ENCODE peak calls at places on chromosomes 13 and 19, in six cellular contexts. Q, C, O, L, M and K are unnamed samples.

GRCh38 chr13:80145291-80145690 is 195.6 kb downstream of the SPRY2 start:
- DNase-seq in Q (no peak), C (no peak), O (no peak), L (peak), M (no peak), K (no peak)

GRCh38 chr19:35712910-35713845 is 4.6 kb upstream of the KMT2B start:
- DNase-seq in Q (no peak), C (no peak), O (no peak), L (no peak), M (no peak), K (no peak)

GRCh38 chr13:97211357-97211756 is 10.8 kb upstream of the MBNL2 start:
- DNase-seq in Q (no peak), C (no peak), O (no peak), L (no peak), M (no peak), K (no peak)

GRCh38 chr19:41575998-41576397 is at the start of gene CEACAM21:
- DNase-seq in Q (no peak), C (no peak), O (peak), L (no peak), M (peak), K (no peak)

GRCh38 chr19:43311706-43312105 is 41.8 kb upstream of the CD177 start:
- DNase-seq in Q (no peak), C (no peak), O (no peak), L (no peak), M (no peak), K (no peak)

GRCh38 chr19:1401138-1401888 is at the start of gene GAMT:
- DNase-seq in Q (no peak), C (peak), O (peak), L (peak), M (no peak), K (no peak)

GRCh38 chr19:17114414-17114831 is 38.8 kb downstream of the MYO9B start:
- DNase-seq in Q (peak), C (no peak), O (no peak), L (no peak), M (no peak), K (no peak)

GRCh38 chr13:49132479-49133002 is 87.6 kb upstream of the MLNR start:
- DNase-seq in Q (no peak), C (no peak), O (no peak), L (no peak), M (no peak), K (no peak)

GRCh38 chr19:29623726-29624488 is 17.8 kb downstream of the POP4 start:
- DNase-seq in Q (no peak), C (no peak), O (no peak), L (no peak), M (no peak), K (no peak)

GRCh38 chr19:1027020-1027952 is 878 bp downstream of the CNN2 start:
- DNase-seq in Q (no peak), C (no peak), O (peak), L (peak), M (no peak), K (no peak)

GRCh38 chr19:33261511-33262192 is 36.0 kb upstream of the SLC7A10 start:
- DNase-seq in Q (no peak), C (no peak), O (no peak), L (no peak), M (no peak), K (no peak)

GRCh38 chr19:42488783-42489521 is 39.3 kb downstream of the CEACAM1 start:
- DNase-seq in Q (no peak), C (no peak), O (no peak), L (no peak), M (no peak), K (no peak)

GRCh38 chr19:43641333-43641732 is 1.7 kb upstream of the CADM4 start:
- DNase-seq in Q (no peak), C (no peak), O (no peak), L (no peak), M (no peak), K (no peak)

GRCh38 chr13:77489566-77490337 is 45.8 kb upstream of the SCEL start:
- DNase-seq in Q (no peak), C (no peak), O (no peak), L (no peak), M (no peak), K (no peak)

GRCh38 chr19:34288381-34288780 is 34.0 kb downstream of the GARRE1 start:
- DNase-seq in Q (no peak), C (no peak), O (no peak), L (no peak), M (no peak), K (no peak)

DNA sequence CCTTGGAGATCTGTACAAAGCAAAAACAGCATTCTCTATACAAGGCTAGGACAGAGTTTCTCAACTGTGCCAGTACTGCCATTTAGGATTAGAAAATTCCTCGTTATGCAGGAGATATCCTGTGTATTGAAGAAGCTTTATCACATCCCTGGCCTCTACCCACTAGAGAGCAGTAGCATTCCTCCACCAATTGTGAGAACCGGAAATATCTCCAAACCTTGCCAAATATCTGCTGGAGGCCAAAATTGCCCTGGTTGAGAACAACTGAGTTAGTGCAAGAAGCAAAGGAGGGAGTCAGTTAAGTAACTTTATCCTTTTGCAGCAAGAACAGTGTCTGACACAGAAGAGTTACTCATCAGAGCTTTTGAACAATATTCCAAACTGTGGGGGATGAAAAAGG is 16.2 kb upstream of the FREM2 start:
- DNase-seq in Q (peak), C (no peak), O (no peak), L (peak), M (no peak), K (no peak)
- TF ChIP-seq CTCF in Q (peak), C (peak), O (no peak), L (no peak), M (no peak), K (no peak)

DNA sequence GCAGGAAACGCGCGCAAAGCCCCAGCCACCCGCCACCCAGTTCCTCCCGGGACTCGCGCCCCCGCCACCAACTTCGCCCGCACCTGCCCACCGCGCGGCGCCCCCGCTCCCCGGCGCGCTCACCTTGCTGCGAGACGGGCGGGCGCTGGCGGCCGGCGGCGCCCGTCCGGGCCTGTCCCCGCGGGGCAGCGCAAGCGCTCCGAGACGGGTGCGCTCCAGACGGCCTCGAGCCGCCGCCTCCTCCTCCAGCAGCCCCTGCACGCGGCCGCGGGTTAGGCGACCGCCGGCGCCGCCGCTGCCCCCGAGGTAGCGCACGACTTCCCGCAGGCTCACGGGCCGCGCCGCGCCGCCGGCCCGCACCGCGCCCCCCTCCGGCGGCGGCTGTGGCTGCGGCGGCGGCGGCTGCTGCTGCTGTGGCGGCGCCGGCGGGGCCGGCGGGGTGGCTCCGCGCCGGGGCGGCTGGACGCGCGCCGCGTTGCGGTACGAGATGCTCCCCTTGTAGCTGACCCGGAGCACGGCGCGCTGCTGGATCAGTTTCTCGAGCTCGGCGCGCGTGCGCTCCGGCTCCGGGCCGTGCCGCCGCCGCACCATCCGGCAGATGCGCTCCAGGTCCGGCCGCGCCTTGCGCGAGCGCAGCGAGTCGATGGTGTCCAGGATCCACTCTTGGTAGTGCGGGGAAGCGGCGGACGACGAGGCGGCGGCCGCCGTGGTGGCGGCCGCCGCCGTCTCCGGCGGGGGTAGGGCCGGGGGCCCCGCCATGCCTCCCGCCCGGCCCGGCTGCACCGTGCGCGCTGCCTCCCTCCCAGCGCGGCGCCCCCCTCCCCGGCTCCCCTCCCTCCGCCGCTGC is 666 bp downstream of the SAMD1 start:
- DNase-seq in Q (peak), C (peak), O (peak), L (peak), M (peak), K (no peak)
- TF ChIP-seq CTCF in Q (no peak), C (no peak), O (no peak), L (no peak), M (no peak), K (no peak)

GRCh38 chr19:50607874-50608785 is 31.6 kb downstream of the SYT3 start:
- DNase-seq in Q (peak), C (peak), O (peak), L (peak), M (peak), K (peak)
- TF ChIP-seq CTCF in Q (no peak), C (peak), O (peak), L (peak), M (peak), K (peak)

GRCh38 chr13:24216176-24216575 is 55.7 kb downstream of the SPATA13 start:
- DNase-seq in Q (peak), C (no peak), O (no peak), L (no peak), M (no peak), K (no peak)

GRCh38 chr13:24215732-24216131 is 55.2 kb downstream of the SPATA13 start:
- DNase-seq in Q (peak), C (no peak), O (peak), L (peak), M (peak), K (no peak)

GRCh38 chr13:24218320-24218719 is 57.8 kb downstream of the SPATA13 start:
- DNase-seq in Q (no peak), C (no peak), O (no peak), L (no peak), M (no peak), K (no peak)

GRCh38 chr13:24218977-24219376 is 58.5 kb downstream of the SPATA13 start:
- DNase-seq in Q (peak), C (no peak), O (no peak), L (peak), M (no peak), K (peak)

DNA sequence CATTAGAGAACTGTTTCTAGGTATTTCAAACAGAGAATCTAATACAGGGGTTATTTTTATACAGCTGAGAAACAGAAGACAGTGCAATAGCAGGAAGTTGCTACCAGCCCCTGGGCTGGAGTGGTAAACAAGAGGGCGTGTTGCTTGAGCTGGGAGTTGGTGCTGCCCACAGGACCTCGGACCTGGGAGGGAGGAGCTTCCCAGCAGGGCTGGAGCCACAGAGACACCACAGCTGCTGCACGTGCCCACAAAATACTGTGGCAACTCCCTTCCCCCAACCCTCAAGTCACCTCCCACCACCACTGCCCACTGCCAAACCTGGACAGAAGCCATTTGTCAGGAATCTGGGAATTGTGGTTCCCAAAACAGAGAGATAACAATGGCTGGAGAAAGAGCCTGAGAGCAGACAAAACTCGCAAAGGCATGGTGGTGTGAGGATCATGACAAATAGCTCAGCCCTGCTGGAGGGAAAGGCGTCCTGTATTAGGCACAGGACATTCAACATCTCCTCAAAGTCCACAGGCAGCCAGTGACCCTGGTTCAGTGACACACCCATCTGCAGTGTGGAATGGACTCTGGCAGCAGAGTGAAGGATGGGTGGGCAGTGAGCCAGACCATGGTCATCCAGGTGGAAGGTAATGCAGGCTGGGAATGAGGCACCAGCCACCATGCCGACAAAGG is 57.2 kb downstream of the SPATA13 start:
- DNase-seq in Q (peak), C (no peak), O (no peak), L (peak), M (no peak), K (no peak)
- TF ChIP-seq CTCF in Q (no peak), C (no peak), O (no peak), L (no peak), M (no peak), K (no peak)

GRCh38 chr13:26954981-26955380 is 194.4 kb upstream of the GPR12 start:
- DNase-seq in Q (no peak), C (no peak), O (no peak), L (no peak), M (no peak), K (no peak)

GRCh38 chr13:26952551-26953138 is 192.1 kb upstream of the GPR12 start:
- DNase-seq in Q (no peak), C (no peak), O (no peak), L (no peak), M (no peak), K (no peak)

GRCh38 chr13:26957163-26957562 is 196.6 kb upstream of the GPR12 start:
- DNase-seq in Q (no peak), C (no peak), O (no peak), L (no peak), M (no peak), K (no peak)

GRCh38 chr13:26953273-26953672 is 192.7 kb upstream of the GPR12 start:
- DNase-seq in Q (no peak), C (no peak), O (no peak), L (no peak), M (no peak), K (no peak)

GRCh38 chr13:26956532-26957142 is 196.1 kb upstream of the GPR12 start:
- DNase-seq in Q (no peak), C (no peak), O (no peak), L (no peak), M (no peak), K (no peak)
- TF ChIP-seq CTCF in Q (no peak), C (no peak), O (no peak), L (no peak), M (no peak), K (no peak)

GRCh38 chr19:45368127-45368526 is 2.2 kb downstream of the ERCC2 start:
- DNase-seq in Q (no peak), C (no peak), O (no peak), L (no peak), M (no peak), K (no peak)

GRCh38 chr19:45364696-45365095 is 5.7 kb downstream of the ERCC2 start:
- DNase-seq in Q (no peak), C (no peak), O (no peak), L (no peak), M (no peak), K (no peak)

GRCh38 chr19:45363861-45364459 is 6.4 kb downstream of the ERCC2 start:
- DNase-seq in Q (no peak), C (no peak), O (no peak), L (no peak), M (no peak), K (no peak)

GRCh38 chr19:45370410-45371204 is at the start of gene ERCC2:
- DNase-seq in Q (peak), C (peak), O (peak), L (peak), M (peak), K (peak)

GRCh38 chr19:45368737-45369340 is 1.5 kb downstream of the ERCC2 start:
- DNase-seq in Q (no peak), C (no peak), O (no peak), L (no peak), M (no peak), K (no peak)
- TF ChIP-seq CTCF in Q (no peak), C (no peak), O (no peak), L (no peak), M (no peak), K (no peak)

GRCh38 chr13:50646070-50646469 is 197.4 kb downstream of the DLEU7 start:
- DNase-seq in Q (no peak), C (no peak), O (no peak), L (no peak), M (no peak), K (peak)

GRCh38 chr13:50645092-50645491 is 198.4 kb downstream of the DLEU7 start:
- DNase-seq in Q (peak), C (no peak), O (no peak), L (no peak), M (no peak), K (no peak)

GRCh38 chr13:50643055-50643454 is 200.4 kb downstream of the DLEU7 start:
- DNase-seq in Q (no peak), C (no peak), O (no peak), L (no peak), M (no peak), K (no peak)

DNA sequence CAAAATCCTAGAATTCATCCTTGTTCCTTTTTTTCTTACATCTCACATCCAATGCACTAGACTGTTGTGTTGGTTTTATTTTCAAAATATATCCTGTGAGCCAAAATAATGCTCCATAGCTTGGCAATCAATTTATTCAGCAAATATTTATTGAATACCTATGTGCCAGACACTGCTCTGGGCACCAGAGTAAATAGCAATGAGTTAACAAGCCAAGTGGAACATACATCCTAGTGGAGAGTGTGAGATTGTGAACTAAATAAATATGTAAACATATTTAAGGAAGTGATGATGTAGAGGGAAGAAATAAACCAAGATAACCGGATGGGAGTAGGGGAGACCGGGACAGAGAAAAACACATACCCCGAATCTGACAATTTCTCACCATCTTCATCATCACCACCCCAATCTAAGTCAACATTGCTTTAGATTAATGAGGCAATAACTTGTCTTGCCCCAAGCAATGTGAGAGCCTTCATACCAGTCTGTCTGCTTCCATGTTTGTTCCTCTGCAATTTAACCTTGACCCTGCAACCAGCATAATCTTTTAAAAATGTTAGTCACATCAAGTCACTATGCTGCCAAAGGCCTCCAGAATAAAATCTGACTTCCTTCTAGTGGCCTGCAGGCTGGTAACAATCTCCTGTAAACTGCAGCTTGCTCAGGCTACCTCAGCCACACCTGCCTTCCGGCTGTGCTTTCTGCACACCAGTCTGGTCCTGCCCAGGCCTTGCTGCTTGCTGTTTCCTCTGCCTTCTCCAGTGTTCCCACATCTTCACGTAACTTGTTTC is 199.2 kb downstream of the DLEU7 start:
- DNase-seq in Q (no peak), C (no peak), O (no peak), L (no peak), M (no peak), K (no peak)
- TF ChIP-seq CTCF in Q (no peak), C (no peak), O (no peak), L (no peak), M (no peak), K (no peak)

DNA sequence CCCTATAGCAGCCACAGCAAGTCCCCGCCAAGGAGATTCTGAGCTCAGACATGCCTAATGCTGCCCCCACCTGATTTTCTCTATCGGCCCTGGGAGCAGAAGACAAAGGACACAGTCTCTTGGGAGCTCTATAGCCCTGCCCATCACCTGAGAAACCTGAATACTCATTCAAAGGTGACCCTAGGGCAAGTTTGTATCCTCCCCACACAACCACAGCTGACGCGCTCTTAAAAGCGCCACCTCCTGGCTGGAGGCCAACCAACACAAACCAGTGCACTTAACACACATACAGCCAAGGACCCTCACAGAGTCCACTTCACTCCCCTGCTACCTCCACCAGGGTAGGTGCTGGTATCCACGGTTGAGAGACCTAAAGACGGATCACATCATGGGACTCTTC is 8.8 kb upstream of the IGFL4 start:
- DNase-seq in Q (no peak), C (no peak), O (no peak), L (no peak), M (no peak), K (no peak)
- TF ChIP-seq CTCF in Q (no peak), C (no peak), O (no peak), L (no peak), M (no peak), K (no peak)